ENCODE peak calls at places on chromosomes 1 and 21, in five cellular contexts. One of them, this sample, is unnamed.

GRCh38 chr1:181059435-181059834 is 25.7 kb downstream of the MR1 start:
- DNase-seq in AG04450: no peak
- DNase-seq in GM12865: no peak
- DNase-seq in astrocyte of the spinal cord: no peak
- DNase-seq in foreskin fibroblast: no peak
- DNase-seq in this sample: no peak

GRCh38 chr21:37060296-37060695 is 12.6 kb downstream of the PIGP start:
- DNase-seq in AG04450: peak; percentile 86
- DNase-seq in foreskin fibroblast: peak; percentile 96
- DNase-seq in GM12865: no peak
- DNase-seq in astrocyte of the spinal cord: peak; percentile 99
- DNase-seq in this sample: peak; percentile 97

GRCh38 chr1:50604580-50604979 is 181.3 kb upstream of the DMRTA2 start:
- DNase-seq in GM12865: no peak
- DNase-seq in foreskin fibroblast: no peak
- DNase-seq in AG04450: no peak
- DNase-seq in astrocyte of the spinal cord: no peak
- DNase-seq in this sample: no peak

GRCh38 chr1:93905734-93906133 is 3.5 kb downstream of the GCLM start:
- DNase-seq in GM12865: no peak
- DNase-seq in AG04450: no peak
- DNase-seq in astrocyte of the spinal cord: no peak
- DNase-seq in foreskin fibroblast: peak; percentile 82
- DNase-seq in this sample: peak; percentile 75

GRCh38 chr1:223331929-223332328 is 32.0 kb downstream of the SUSD4 start:
- DNase-seq in astrocyte of the spinal cord: peak; percentile 53
- DNase-seq in foreskin fibroblast: no peak
- DNase-seq in GM12865: no peak
- DNase-seq in AG04450: peak; percentile 30
- DNase-seq in this sample: no peak

GRCh38 chr1:74343191-74343590 is 108.0 kb downstream of the TNNI3K start:
- DNase-seq in astrocyte of the spinal cord: no peak
- DNase-seq in AG04450: no peak
- DNase-seq in GM12865: no peak
- DNase-seq in foreskin fibroblast: peak; percentile 7
- DNase-seq in this sample: no peak

GRCh38 chr21:46124926-46125845 is 27.3 kb downstream of the COL6A2 start:
- DNase-seq in astrocyte of the spinal cord: no peak
- DNase-seq in foreskin fibroblast: no peak
- DNase-seq in GM12865: no peak
- DNase-seq in AG04450: no peak
- DNase-seq in this sample: no peak

GRCh38 chr1:41536296-41536695 is 51.8 kb upstream of the EDN2 start:
- DNase-seq in foreskin fibroblast: no peak
- DNase-seq in GM12865: no peak
- DNase-seq in AG04450: no peak
- DNase-seq in astrocyte of the spinal cord: no peak
- DNase-seq in this sample: no peak

GRCh38 chr1:28668956-28669719 is 554 bp downstream of the GMEB1 start:
- DNase-seq in GM12865: peak; percentile 89
- DNase-seq in astrocyte of the spinal cord: peak; percentile 40
- DNase-seq in foreskin fibroblast: peak; percentile 86
- DNase-seq in AG04450: no peak
- DNase-seq in this sample: peak; percentile 55

GRCh38 chr21:45874716-45875415 is 106.7 kb upstream of the COL6A1 start:
- DNase-seq in astrocyte of the spinal cord: peak; percentile 98
- DNase-seq in foreskin fibroblast: peak; percentile 99
- DNase-seq in GM12865: no peak
- DNase-seq in AG04450: peak; percentile 95
- DNase-seq in this sample: peak; percentile 99

GRCh38 chr1:13759072-13759471 is 59.1 kb downstream of the PRDM2 start:
- DNase-seq in astrocyte of the spinal cord: no peak
- DNase-seq in AG04450: no peak
- DNase-seq in GM12865: no peak
- DNase-seq in foreskin fibroblast: no peak
- DNase-seq in this sample: no peak
- TF ChIP-seq CTCF in astrocyte of the spinal cord: no peak
- TF ChIP-seq CTCF in AG04450: peak; percentile 16
- TF ChIP-seq CTCF in GM12865: no peak
- TF ChIP-seq CTCF in foreskin fibroblast: no peak
- TF ChIP-seq CTCF in this sample: peak; percentile 9

GRCh38 chr1:25616080-25616931 is at the start of gene MAN1C1:
- DNase-seq in astrocyte of the spinal cord: peak; percentile 62
- DNase-seq in GM12865: peak; percentile 88
- DNase-seq in AG04450: peak; percentile 46
- DNase-seq in foreskin fibroblast: peak; percentile 91
- DNase-seq in this sample: peak; percentile 76
- TF ChIP-seq CTCF in astrocyte of the spinal cord: peak; percentile 37
- TF ChIP-seq CTCF in GM12865: peak; percentile 30
- TF ChIP-seq CTCF in AG04450: peak; percentile 53
- TF ChIP-seq CTCF in foreskin fibroblast: peak; percentile 34
- TF ChIP-seq CTCF in this sample: peak; percentile 25

DNA sequence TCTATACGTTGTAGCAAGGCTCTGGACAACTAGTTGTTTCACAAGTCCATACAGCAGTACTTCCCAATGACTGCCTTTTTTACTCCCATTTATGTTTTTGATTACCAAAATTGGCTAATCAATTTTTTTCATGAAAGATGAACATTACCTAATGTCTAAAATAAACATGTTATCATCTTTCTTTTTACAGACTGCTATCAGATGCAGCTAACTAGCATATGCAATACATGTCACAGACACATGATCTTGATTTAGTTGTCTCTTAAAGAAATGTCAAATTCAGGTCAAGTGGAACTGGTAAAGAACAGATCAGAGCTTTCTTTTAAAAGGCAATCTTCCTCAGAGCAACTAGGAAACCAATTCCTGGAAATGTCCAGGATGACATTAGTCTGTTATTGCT is 630 bp upstream of the DBT start:
- DNase-seq in AG04450: no peak
- DNase-seq in astrocyte of the spinal cord: peak; percentile 6
- DNase-seq in GM12865: no peak
- DNase-seq in foreskin fibroblast: no peak
- DNase-seq in this sample: no peak
- TF ChIP-seq CTCF in AG04450: no peak
- TF ChIP-seq CTCF in astrocyte of the spinal cord: no peak
- TF ChIP-seq CTCF in GM12865: no peak
- TF ChIP-seq CTCF in foreskin fibroblast: no peak
- TF ChIP-seq CTCF in this sample: no peak

DNA sequence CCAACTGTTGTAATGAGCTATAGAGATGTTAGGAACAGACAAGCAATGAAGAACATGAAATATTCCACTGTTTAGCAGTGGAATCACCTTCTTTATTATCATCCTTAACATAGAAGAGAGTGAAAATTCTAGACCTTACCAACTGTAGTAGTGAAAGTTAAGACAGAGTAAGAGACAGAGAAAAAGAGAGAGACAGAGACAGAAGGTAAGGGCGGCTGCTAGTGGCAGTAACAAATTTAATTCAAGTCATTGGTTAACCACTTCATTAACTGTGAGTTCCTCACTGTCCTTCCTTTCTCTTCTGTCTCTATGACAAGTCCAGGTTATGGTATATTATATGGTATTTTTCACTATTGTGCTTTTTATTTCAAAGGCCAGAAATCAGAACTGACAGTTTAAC is 355.7 kb upstream of the ESRRG start:
- DNase-seq in AG04450: no peak
- DNase-seq in foreskin fibroblast: no peak
- DNase-seq in GM12865: no peak
- DNase-seq in astrocyte of the spinal cord: no peak
- DNase-seq in this sample: no peak
- TF ChIP-seq CTCF in AG04450: no peak
- TF ChIP-seq CTCF in foreskin fibroblast: no peak
- TF ChIP-seq CTCF in GM12865: no peak
- TF ChIP-seq CTCF in astrocyte of the spinal cord: no peak
- TF ChIP-seq CTCF in this sample: no peak

DNA sequence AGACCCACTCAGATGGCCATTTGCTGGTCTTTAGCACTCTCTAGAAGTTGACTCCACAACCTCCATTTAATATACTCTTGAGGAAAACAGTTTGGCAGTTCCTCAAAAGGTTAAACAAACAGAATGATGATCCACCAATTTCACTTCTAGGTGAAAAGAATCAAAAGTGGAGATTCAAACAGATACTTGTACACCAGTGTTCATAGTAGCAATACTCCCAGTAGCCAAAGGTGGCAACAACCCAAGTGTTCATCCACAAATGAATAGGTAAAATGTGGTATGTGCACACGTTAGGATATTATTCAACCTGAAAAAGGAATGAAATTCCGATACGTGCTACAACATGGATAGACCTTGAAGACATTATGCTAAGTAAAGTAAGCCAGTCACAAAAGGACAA is 6.3 kb downstream of the PRCC start:
- DNase-seq in foreskin fibroblast: no peak
- DNase-seq in GM12865: no peak
- DNase-seq in AG04450: no peak
- DNase-seq in astrocyte of the spinal cord: no peak
- DNase-seq in this sample: no peak
- TF ChIP-seq CTCF in foreskin fibroblast: no peak
- TF ChIP-seq CTCF in GM12865: no peak
- TF ChIP-seq CTCF in AG04450: peak; percentile 7
- TF ChIP-seq CTCF in astrocyte of the spinal cord: no peak
- TF ChIP-seq CTCF in this sample: no peak

DNA sequence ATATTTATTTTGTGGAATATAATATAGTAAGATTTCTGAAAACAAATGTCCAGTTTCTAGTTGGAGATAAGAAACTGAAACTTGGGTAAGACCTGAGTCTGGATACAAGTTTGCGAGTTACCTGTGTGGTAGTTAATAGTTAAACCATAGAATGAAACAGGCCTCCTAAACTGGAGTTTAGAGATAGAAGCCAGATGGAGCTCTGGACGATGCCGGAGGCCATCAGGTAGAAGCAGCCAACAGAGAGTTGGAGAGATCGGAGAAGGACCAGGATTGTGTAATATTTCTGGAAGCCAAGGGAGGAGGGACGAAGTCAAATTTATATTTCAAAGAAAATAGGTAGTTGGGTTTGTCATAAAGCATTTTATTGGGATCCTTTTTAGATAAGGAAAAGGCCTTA is 45.1 kb downstream of the ARID1A start:
- DNase-seq in foreskin fibroblast: no peak
- DNase-seq in astrocyte of the spinal cord: no peak
- DNase-seq in AG04450: no peak
- DNase-seq in GM12865: no peak
- DNase-seq in this sample: no peak
- TF ChIP-seq CTCF in foreskin fibroblast: no peak
- TF ChIP-seq CTCF in astrocyte of the spinal cord: no peak
- TF ChIP-seq CTCF in AG04450: no peak
- TF ChIP-seq CTCF in GM12865: no peak
- TF ChIP-seq CTCF in this sample: no peak

GRCh38 chr21:18384771-18385170 is 18.8 kb downstream of the TMPRSS15 start:
- DNase-seq in AG04450: no peak
- DNase-seq in astrocyte of the spinal cord: peak; percentile 37
- DNase-seq in GM12865: peak; percentile 3
- DNase-seq in foreskin fibroblast: no peak
- DNase-seq in this sample: no peak
- TF ChIP-seq CTCF in AG04450: no peak
- TF ChIP-seq CTCF in astrocyte of the spinal cord: peak; percentile 69
- TF ChIP-seq CTCF in GM12865: peak; percentile 30
- TF ChIP-seq CTCF in foreskin fibroblast: no peak
- TF ChIP-seq CTCF in this sample: no peak

GRCh38 chr1:154955039-154955717 is 721 bp downstream of the PBXIP1 start:
- DNase-seq in astrocyte of the spinal cord: peak; percentile 80
- DNase-seq in GM12865: peak; percentile 95
- DNase-seq in AG04450: no peak
- DNase-seq in foreskin fibroblast: peak; percentile 61
- DNase-seq in this sample: peak; percentile 79

GRCh38 chr1:154956557-154956956 is 658 bp upstream of the PBXIP1 start:
- DNase-seq in AG04450: no peak
- DNase-seq in astrocyte of the spinal cord: no peak
- DNase-seq in foreskin fibroblast: peak; percentile 34
- DNase-seq in GM12865: no peak
- DNase-seq in this sample: no peak

GRCh38 chr1:154957258-154957657 is 1.4 kb upstream of the PBXIP1 start:
- DNase-seq in AG04450: no peak
- DNase-seq in foreskin fibroblast: no peak
- DNase-seq in GM12865: no peak
- DNase-seq in astrocyte of the spinal cord: no peak
- DNase-seq in this sample: no peak

GRCh38 chr1:154954541-154954940 is 1.4 kb downstream of the PBXIP1 start:
- DNase-seq in foreskin fibroblast: no peak
- DNase-seq in AG04450: no peak
- DNase-seq in GM12865: no peak
- DNase-seq in astrocyte of the spinal cord: no peak
- DNase-seq in this sample: no peak

GRCh38 chr1:154955718-154956513 is at the start of gene PBXIP1:
- DNase-seq in astrocyte of the spinal cord: peak; percentile 93
- DNase-seq in AG04450: no peak
- DNase-seq in GM12865: peak; percentile 91
- DNase-seq in foreskin fibroblast: peak; percentile 91
- DNase-seq in this sample: peak; percentile 86
- TF ChIP-seq CTCF in astrocyte of the spinal cord: peak; percentile 45
- TF ChIP-seq CTCF in AG04450: peak; percentile 52
- TF ChIP-seq CTCF in GM12865: no peak
- TF ChIP-seq CTCF in foreskin fibroblast: peak; percentile 45
- TF ChIP-seq CTCF in this sample: peak; percentile 42

GRCh38 chr1:44631647-44632510 is 42.4 kb downstream of the TMEM53 start:
- DNase-seq in astrocyte of the spinal cord: peak; percentile 84
- DNase-seq in AG04450: peak; percentile 65
- DNase-seq in GM12865: peak; percentile 95
- DNase-seq in foreskin fibroblast: peak; percentile 93
- DNase-seq in this sample: peak; percentile 84
- TF ChIP-seq CTCF in astrocyte of the spinal cord: no peak
- TF ChIP-seq CTCF in AG04450: no peak
- TF ChIP-seq CTCF in GM12865: no peak
- TF ChIP-seq CTCF in foreskin fibroblast: no peak
- TF ChIP-seq CTCF in this sample: no peak

This sample was measured in fibroblast of lung.